ENCODE peak calls at places on chromosome 11, in four cellular contexts. S, T, R and K are unnamed samples.

GRCh38 chr11:2270322-2271076 is at the start of gene ASCL2:
- DNase-seq in S (no peak), T (no peak), R (no peak), K (no peak)

GRCh38 chr11:65852508-65853248 is 5.3 kb downstream of the CFL1 start:
- DNase-seq in T (peak; percentile 61), R (no peak), S (no peak), K (no peak)

GRCh38 chr11:11471196-11471595 is 118.1 kb upstream of the CSNK2A3 start:
- DNase-seq in S (no peak), T (no peak), R (no peak), K (no peak)

GRCh38 chr11:19769820-19770219 is 57.2 kb downstream of the NAV2 start:
- DNase-seq in R (no peak), T (no peak), S (no peak), K (no peak)

GRCh38 chr11:61784506-61784805 is 7.9 kb downstream of the TMEM258 start:
- DNase-seq in T (no peak), S (no peak), R (no peak), K (no peak)

GRCh38 chr11:108112059-108112458 is 9.3 kb upstream of the ACAT1 start:
- DNase-seq in T (no peak), S (no peak), R (no peak), K (no peak)

GRCh38 chr11:19365743-19366410 is 125.1 kb upstream of the E2F8 start:
- DNase-seq in S (no peak), R (no peak), T (no peak), K (no peak)

GRCh38 chr11:65887026-65887722 is 1.1 kb downstream of the FIBP start:
- DNase-seq in T (no peak), S (no peak), R (no peak), K (no peak)

GRCh38 chr11:86180860-86181259 is 63.7 kb upstream of the EED start:
- DNase-seq in S (no peak), T (no peak), R (no peak), K (no peak)

GRCh38 chr11:45024357-45024756 is 73.7 kb upstream of the TP53I11 start:
- DNase-seq in S (no peak), T (no peak), R (no peak), K (no peak)

GRCh38 chr11:45023065-45023365 is 72.3 kb upstream of the TP53I11 start:
- DNase-seq in R (no peak), T (no peak), S (no peak), K (no peak)

GRCh38 chr11:45021692-45022130 is 71.0 kb upstream of the TP53I11 start:
- DNase-seq in R (no peak), T (peak; percentile 90), S (no peak), K (no peak)

GRCh38 chr11:45021001-45021400 is 70.3 kb upstream of the TP53I11 start:
- DNase-seq in S (no peak), R (no peak), T (no peak), K (no peak)

DNA sequence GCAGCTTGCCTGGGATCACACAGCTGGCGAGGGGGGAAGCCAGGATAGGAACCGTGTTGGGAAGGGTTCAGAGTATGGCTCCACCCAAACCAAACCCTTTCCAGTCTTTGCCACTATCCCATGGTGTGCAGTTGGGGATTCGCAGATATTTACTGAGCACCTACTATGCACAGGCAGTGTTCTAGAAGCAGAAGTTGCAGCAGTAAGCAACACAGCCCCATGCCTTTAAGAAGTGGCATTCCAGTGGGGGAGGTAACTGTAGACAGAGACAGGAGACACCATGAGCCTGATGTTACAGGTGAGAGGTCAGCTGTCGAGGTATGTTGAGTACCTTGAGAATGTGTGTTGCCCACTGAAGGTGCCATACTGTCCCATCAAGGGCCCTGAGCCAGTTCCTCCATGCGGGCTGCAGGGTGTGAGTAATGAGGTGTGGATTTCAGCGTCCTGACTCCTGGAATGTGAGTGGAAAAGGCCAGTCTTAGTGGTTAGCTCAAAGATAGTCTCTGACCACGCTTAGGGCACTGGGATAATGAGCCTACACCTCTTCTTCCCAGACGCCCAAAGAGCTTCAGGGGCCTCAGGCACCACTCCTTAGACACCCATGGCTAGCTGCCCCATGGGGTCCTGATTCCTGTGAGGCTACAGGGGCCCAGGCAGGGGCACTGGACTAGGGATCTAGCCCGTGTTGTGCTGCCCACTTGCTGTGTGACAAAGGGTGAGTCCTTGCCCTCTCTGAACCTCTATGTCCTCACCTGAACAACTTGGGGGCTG is 71.8 kb upstream of the TP53I11 start:
- DNase-seq in T (no peak), R (no peak), S (no peak), K (no peak)
- H3K4me1 ChIP-seq in T (no peaks in the 10 kb centered on the region), R (no peaks in the 10 kb centered on the region), S (peaks cover 9% of the 10 kb centered on the region), K (peaks cover 4% of the 10 kb centered on the region)

DNA sequence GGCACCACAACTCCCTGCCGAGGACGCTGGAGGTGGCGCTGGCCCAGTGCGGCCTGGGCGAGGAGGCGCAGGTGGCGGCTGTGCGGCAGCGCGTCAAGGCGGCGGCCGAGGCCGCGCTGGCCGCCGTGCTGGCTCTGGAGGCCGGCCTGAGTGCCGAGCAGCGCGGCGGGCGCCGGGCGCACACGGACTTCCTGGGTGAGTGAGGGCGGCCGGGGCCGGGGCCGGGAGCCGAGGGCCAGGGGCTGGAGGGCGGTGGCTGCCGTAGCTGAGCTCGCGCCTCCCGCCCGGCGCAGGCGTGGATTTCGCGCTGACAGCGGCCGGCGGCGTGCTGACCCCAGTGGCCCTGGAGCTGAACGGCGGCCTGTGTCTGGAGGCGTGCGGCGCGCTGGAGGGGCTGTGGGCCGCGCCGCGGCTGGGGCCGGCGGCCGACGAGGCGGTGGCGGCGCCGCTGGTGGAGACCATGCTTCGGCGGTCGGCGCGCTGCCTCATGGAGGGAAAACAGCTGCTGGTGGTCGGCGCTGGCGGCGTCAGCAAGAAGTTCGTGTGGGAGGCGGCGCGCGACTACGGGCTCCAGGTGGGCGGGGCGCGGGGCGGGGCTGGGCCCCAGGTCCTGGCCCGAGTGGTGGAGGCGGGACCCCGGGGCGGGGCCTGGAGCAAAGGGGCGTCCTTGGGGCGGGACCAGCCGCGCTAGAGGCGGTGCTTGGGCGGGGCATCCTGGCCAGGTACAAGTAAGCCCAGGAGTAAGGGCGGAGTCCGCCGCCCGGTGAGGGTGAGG is 5.4 kb downstream of the CARNS1 start:
- DNase-seq in S (peak; percentile 96), T (peak; percentile 98), R (peak; percentile 97), K (peak; percentile 98)
- H3K4me3 ChIP-seq in S (peak overlapping the region; percentile 69), T (peak overlapping the region; percentile 65), R (peak overlapping the region; percentile 56), K (no peak overlapping the region)

GRCh38 chr11:125163431-125164011 is 1.0 kb upstream of the PKNOX2 start:
- DNase-seq in S (no peak), T (peak; percentile 45), R (no peak), K (no peak)
- H3K27ac ChIP-seq in S (no peak overlapping the region), T (peak overlapping the region; percentile 86), R (no peak overlapping the region), K (no peak overlapping the region)

GRCh38 chr11:3890014-3890413 is 34.5 kb downstream of the STIM1 start:
- DNase-seq in S (no peak), T (no peak), R (no peak), K (no peak)
- H3K4me1 ChIP-seq in S (peaks cover 62% of the 10 kb centered on the region), T (no peaks in the 10 kb centered on the region), R (peaks cover 23% of the 10 kb centered on the region), K (peaks cover 22% of the 10 kb centered on the region)

DNA sequence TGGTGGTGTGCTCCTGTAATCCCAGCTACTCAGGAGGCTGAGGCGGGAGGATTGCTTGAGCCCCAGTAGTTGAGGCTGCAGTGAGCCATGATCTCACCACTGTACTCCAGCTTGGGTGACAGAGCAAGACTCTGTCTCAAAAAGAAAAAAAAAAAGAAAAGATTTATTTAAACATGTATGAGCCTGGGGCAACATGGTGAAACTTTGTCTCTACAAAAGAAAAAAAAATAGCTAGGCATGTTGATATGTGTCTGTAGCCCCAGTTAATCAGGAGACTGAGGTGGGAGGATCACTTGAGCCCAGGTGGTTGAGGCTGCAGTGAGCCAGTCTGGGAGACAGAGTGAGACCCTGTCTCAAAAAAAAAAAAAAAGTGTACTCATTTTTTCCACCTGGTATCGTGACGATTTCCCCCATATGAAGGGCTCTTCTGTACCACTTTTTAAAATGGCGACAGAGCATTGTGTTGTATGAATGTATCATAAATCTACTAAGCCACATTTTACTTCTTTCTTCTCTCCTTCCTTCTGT is 16.4 kb upstream of the KCTD14 start:
- DNase-seq in S (no peak), T (no peak), R (no peak), K (no peak)
- H3K4me3 ChIP-seq in S (no peak overlapping the region), T (no peak overlapping the region), R (no peak overlapping the region), K (no peak overlapping the region)

GRCh38 chr11:64849600-64850356 is 5.3 kb upstream of the CDC42BPG start:
- DNase-seq in R (no peak), S (no peak), T (no peak), K (no peak)

GRCh38 chr11:64848214-64848778 is 3.8 kb upstream of the CDC42BPG start:
- DNase-seq in T (no peak), S (no peak), R (no peak), K (no peak)

GRCh38 chr11:64846998-64847666 is 2.7 kb upstream of the CDC42BPG start:
- DNase-seq in S (peak; percentile 84), R (peak; percentile 79), T (peak; percentile 96), K (peak; percentile 88)

GRCh38 chr11:64850979-64851567 is 6.6 kb upstream of the CDC42BPG start:
- DNase-seq in T (no peak), S (no peak), R (no peak), K (peak; percentile 75)

DNA sequence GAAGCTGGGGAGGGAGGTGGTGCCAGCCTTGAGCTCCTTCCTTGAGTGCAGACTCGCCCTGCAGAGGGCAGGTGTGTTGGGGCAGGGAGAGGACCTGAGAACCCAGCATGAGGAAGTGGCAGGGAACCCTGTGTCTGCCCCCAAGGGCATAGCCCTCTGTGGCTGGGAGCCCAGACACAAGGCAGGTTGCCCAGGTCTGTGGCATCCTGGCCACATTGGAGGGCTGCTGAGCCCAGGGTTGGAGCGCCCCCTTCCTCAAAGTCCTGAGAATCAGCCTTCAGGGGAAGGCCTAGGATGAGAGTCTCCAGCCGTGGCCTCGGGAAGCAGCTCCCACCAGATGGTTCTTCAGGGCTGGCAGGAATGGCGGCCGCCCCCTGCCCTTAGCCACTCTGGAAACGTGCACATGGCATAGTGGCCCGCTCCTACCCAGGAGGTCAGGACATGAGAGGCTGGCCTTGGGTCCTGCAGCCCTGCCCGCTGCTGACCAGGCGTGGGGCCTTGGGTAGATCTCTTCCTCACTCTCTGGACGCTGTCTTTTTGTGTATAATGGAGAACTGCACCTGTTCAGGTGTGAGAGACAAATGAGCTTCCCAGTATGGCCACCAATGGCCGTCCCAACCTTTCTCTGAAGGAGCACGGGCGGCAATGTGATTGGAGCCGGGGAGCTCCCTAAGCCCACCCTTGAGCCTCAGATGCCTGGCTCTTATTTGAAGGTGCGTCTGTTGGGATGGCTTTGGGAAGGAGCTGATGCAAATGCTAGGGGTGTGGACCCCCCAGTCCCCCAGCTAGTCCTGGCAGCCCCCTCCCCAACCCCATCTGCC is 4.5 kb upstream of the CDC42BPG start:
- DNase-seq in S (no peak), R (peak; percentile 35), T (no peak), K (no peak)
- H3K27ac ChIP-seq in S (peak overlapping the region; percentile 24), R (peak overlapping the region; percentile 34), T (peak overlapping the region; percentile 97), K (peak overlapping the region; percentile 33)

GRCh38 chr11:114193730-114194674 is 102.2 kb upstream of the NNMT start:
- DNase-seq in S (no peak), T (no peak), R (no peak), K (no peak)
- H3K4me1 ChIP-seq in S (peaks cover 8% of the 10 kb centered on the region), T (no peaks in the 10 kb centered on the region), R (no peaks in the 10 kb centered on the region), K (peaks cover 25% of the 10 kb centered on the region)

GRCh38 chr11:125873881-125874555 is 13.4 kb upstream of the HYLS1 start:
- DNase-seq in T (no peak), R (no peak), S (no peak), K (no peak)

GRCh38 chr11:125871391-125872137 is 15.9 kb upstream of the HYLS1 start:
- DNase-seq in S (peak; percentile 17), T (no peak), R (no peak), K (peak; percentile 4)

GRCh38 chr11:125869526-125869925 is 17.9 kb upstream of the HYLS1 start:
- DNase-seq in T (no peak), S (no peak), R (no peak), K (no peak)

GRCh38 chr11:125872138-125872491 is 15.4 kb upstream of the HYLS1 start:
- DNase-seq in R (no peak), T (no peak), S (no peak), K (no peak)

GRCh38 chr11:125874556-125875124 is 12.8 kb upstream of the HYLS1 start:
- DNase-seq in S (peak; percentile 23), T (peak; percentile 69), R (no peak), K (peak; percentile 53)
- H3K4me3 ChIP-seq in S (no peak overlapping the region), T (no peak overlapping the region), R (no peak overlapping the region), K (no peak overlapping the region)